ENCODE peak calls at places on chromosomes 3 and 15, in six cellular contexts. Z is psoas muscle, Y is lower lobe of right lung, H is neuronal stem cell, J is heart right ventricle, M is SJSA1. X is an unnamed sample.

GRCh38 chr3:24521306-24522154 is 26.9 kb upstream of the THRB start:
- DNase-seq in J (peak; percentile 80), M (peak; percentile 56), H (peak; percentile 33), Z (peak; percentile 85), Y (peak; percentile 74), X (peak; percentile 58)

GRCh38 chr3:72003936-72004335 is 219.0 kb upstream of the PROK2 start:
- DNase-seq in M (no peak), J (no peak), H (no peak), Y (no peak), Z (no peak), X (no peak)

GRCh38 chr3:131454501-131454900 is 48.3 kb downstream of the MRPL3 start:
- DNase-seq in H (no peak), M (no peak), Y (no peak), Z (no peak), J (no peak), X (no peak)

GRCh38 chr3:43178891-43179366 is 73.0 kb upstream of the POMGNT2 start:
- DNase-seq in J (no peak), M (no peak), H (no peak), Z (no peak), Y (no peak), X (no peak)

GRCh38 chr3:48518069-48518468 is 14.1 kb upstream of the SHISA5 start:
- DNase-seq in Y (peak; percentile 23), Z (no peak), H (no peak), M (no peak), J (no peak), X (no peak)

GRCh38 chr3:33491697-33492096 is 51.5 kb upstream of the UBP1 start:
- DNase-seq in J (no peak), M (no peak), Y (no peak), H (no peak), Z (no peak), X (no peak)

GRCh38 chr3:45311327-45311726 is 77.0 kb upstream of the LARS2 start:
- DNase-seq in H (no peak), M (no peak), J (no peak), Z (no peak), Y (no peak), X (no peak)

GRCh38 chr3:174822320-174822719 is 36.8 kb upstream of the NAALADL2 start:
- DNase-seq in H (no peak), M (no peak), Y (no peak), Z (no peak), J (no peak), X (no peak)

GRCh38 chr3:105364113-105364512 is 2.6 kb upstream of the ALCAM start:
- DNase-seq in M (peak; percentile 52), H (no peak), J (no peak), Z (no peak), Y (no peak), X (no peak)

GRCh38 chr3:63067999-63068645 is 192.9 kb upstream of the CADPS start:
- DNase-seq in Z (no peak), H (peak; percentile 72), J (no peak), M (peak; percentile 9), Y (no peak), X (no peak)

GRCh38 chr15:70563561-70564095 is 199.7 kb downstream of the UACA start:
- DNase-seq in H (no peak), J (no peak), Z (no peak), Y (no peak), M (no peak), X (no peak)

DNA sequence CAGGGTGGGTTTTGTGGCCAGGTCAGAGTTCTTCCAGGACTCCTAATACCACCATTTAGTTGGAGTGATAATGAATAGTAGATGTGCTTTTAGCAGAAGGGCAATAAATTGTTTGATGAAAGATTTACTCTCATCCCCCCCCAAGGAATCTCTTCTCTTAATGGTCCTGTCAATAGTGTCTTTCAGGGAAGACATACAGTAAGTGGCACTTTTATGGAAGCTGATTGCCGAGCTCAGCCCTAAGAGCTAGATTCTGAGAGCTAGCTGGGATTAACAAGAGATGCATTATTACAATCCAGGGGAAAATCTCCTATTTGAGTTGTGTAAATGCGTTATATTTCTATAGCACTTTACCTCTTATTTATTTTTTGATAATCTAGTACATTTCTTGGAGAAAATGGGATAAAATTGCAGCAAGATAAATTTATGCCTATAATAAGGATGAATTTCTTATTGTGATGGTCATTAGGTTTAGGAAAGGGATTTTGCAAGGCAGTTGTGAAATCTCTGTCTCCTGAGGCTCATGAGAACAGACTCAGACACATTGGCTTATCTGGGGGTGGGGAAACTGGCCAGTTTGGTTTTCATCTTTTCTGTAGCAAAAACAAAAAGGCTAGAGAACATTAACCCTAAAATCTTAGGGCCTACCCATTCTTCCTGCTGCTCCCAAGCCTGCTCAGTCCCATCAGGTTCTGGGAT is 41.6 kb upstream of the CLSTN2 start:
- DNase-seq in M (no peak), Z (no peak), Y (no peak), H (no peak), J (no peak), X (no peak)
- H3K27ac ChIP-seq in M (no peak overlapping the region), Z (no peak overlapping the region), Y (no peak overlapping the region), H (no peak overlapping the region), J (peak overlapping the region; percentile 54), X (no peak overlapping the region)

DNA sequence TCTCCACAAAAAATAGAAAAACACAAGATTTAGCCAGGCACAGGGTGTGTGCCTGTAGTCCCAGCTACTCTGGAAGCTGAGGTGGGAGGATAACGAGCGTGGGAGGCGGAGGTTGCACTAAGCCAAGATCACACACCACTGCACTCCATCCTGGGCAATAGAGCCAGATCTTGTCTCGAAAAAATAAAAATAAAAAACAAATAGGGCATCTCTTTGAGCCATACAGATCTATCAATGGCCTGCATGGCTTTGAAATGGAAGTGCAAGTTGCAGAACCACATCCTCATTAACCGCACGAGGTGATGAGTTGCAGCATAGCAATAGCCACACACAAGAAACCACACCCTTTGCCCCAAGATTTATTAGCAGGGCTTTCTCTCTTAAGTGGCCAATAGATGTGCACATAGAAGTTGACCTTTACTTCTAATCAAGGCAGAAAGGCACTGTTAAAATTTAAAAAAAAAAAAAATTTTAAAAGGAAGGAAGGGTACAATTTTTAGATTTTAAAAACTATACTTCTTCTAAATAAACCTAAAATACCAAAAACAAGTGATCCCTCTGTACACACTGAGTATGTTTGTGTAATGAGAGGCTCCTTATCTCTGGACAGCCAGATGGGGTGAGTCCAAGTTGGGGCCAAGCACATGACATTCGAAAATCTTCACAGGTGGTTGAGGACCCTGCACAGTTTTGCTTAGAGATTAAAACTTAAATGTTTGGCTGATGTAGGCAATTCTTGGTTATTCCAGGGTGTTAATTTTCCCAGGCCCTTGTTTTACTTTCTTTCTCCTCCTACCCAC is 53.4 kb downstream of the FILIP1L start:
- DNase-seq in Z (no peak), H (no peak), Y (no peak), J (no peak), M (no peak), X (no peak)
- H3K27me3 ChIP-seq in Z (no peaks in the 10 kb centered on the region), H (no peaks in the 10 kb centered on the region), Y (no peaks in the 10 kb centered on the region), J (no peaks in the 10 kb centered on the region), M (no peaks in the 10 kb centered on the region), X (no peaks in the 10 kb centered on the region)

GRCh38 chr15:68484696-68485400 is 52.9 kb upstream of the ITGA11 start:
- DNase-seq in M (peak; percentile 67), Z (peak; percentile 58), Y (no peak), J (no peak), H (no peak), X (peak; percentile 33)

GRCh38 chr15:68483165-68483564 is 51.2 kb upstream of the ITGA11 start:
- DNase-seq in M (no peak), Y (no peak), H (no peak), Z (no peak), J (no peak), X (no peak)

GRCh38 chr15:68485721-68486360 is 53.9 kb upstream of the ITGA11 start:
- DNase-seq in H (no peak), Y (no peak), J (no peak), Z (no peak), M (no peak), X (no peak)

GRCh38 chr15:68482246-68482645 is 50.3 kb upstream of the ITGA11 start:
- DNase-seq in M (no peak), Y (no peak), J (no peak), Z (no peak), H (no peak), X (no peak)

DNA sequence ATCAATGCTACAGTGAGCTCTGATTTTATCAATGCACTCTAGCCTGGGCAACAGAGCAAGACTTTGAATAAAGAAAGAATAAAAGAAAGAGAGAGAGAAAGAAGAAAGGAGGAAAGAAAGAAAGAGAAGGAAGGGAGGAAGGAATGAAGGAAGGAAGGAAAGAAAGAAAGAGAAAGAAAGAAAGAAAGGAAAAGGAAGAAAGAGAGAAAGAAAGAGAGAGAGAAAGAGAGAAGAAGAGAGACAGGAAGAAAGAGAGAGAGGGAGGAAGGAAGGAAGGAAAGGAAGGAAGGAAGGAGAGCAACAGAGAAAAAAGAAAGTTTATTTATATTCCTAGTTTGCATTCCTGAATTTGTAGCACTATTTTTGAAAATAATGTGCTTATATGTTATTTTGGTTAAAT is 52.3 kb upstream of the ITGA11 start:
- DNase-seq in Z (no peak), Y (no peak), M (no peak), J (no peak), H (no peak), X (no peak)
- H3K27ac ChIP-seq in Z (no peak overlapping the region), Y (no peak overlapping the region), M (no peak overlapping the region), J (no peak overlapping the region), H (no peak overlapping the region), X (no peak overlapping the region)

DNA sequence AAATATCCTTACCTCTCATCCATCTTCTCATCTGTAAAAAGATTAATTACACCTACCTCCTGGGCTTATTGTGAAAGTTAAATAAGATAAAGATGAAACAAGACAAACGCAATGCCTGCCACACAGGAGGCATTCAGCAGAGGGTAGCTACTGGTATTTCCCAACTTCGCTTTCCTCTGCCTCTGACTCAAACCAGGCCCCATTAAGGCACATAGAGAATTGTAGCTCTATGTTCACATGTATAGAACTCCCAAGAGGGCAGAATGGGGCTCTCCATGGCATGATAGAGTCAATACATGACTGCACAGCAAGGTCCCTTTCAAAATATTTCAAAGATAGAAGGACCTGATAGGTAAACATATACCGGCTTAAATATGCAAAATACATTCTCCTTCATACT is 1.4 kb downstream of the LYSMD2 start:
- DNase-seq in M (no peak), Z (no peak), H (no peak), Y (no peak), J (no peak), X (no peak)
- H3K27me3 ChIP-seq in M (peaks cover 3% of the 10 kb centered on the region), Z (no peaks in the 10 kb centered on the region), H (peaks cover 70% of the 10 kb centered on the region), Y (no peaks in the 10 kb centered on the region), J (no peaks in the 10 kb centered on the region), X (no peaks in the 10 kb centered on the region)

DNA sequence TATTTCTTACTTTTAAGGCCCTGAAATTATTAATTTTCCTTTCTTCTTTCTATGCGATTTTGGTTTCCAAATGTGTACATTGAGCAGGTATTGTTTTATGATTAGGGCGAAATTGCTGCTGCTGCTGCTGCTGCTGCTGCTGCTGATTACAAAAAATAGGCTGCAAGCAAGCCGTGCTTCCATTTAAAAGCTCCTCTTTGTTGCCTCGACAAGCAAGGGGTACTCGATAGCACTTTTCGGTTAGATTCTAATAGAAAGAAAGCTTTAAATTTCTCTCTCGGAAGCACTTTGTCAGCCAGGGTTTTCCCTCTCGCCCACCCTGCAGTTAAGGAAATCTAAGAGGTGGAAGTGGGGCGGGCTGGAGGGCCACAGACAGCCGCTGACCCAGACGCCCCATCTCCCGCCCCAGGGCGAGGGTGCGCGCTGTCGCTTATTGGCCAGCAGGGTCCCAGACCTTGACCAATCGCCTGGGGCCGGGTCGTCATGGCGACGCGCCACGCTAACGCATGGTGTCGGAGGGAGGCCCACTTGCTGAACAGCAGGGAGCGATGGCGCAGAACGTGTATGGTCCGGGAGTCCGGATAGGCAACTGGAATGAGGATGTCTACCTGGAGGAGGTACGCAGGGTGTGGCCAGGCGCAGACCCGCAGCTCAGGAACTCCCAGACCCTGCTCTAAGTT is at the start of gene CFAP161:
- DNase-seq in J (peak; percentile 84), Z (peak; percentile 82), H (peak; percentile 84), M (peak; percentile 10), Y (peak; percentile 80), X (peak; percentile 55)
- H3K27ac ChIP-seq in J (no peak within 1 kb of the TSS), Z (no peak within 1 kb of the TSS), H (no peak within 1 kb of the TSS), M (no peak within 1 kb of the TSS), Y (no peak within 1 kb of the TSS), X (no peak within 1 kb of the TSS)

X was measured in upper lobe of left lung.